ENCODE peak calls at places on chromosomes 3 and 15, in nine cellular contexts. Y is EH; P is NCI-H69; O is stimulated activated CD4-positive, alpha-beta T cell treated with anti-CD3 and anti-CD28 coated beads, Interleukin-2, amount 100 ng/mL, for 48 hours; F is glutamatergic neuron; U is CD8-positive, alpha-beta memory T cell; Q is H54; K is lower lobe of right lung; V is AG08395. X is an unnamed sample.

GRCh38 chr3:46733026-46733800 is 15.5 kb upstream of the PRSS50 start:
- DNase-seq in Y (peak; percentile 19), Q (no peak), V (peak; percentile 21), K (no peak), O (no peak), F (no peak), P (no peak), U (no peak), X (no peak)

GRCh38 chr3:58161435-58162398 is 49.1 kb downstream of the DNASE1L3 start:
- DNase-seq in F (no peak), Y (peak; percentile 94), P (peak; percentile 45), K (no peak), Q (peak; percentile 82), U (no peak), O (no peak), V (peak; percentile 92), X (peak; percentile 90)

GRCh38 chr3:184778426-184779332 is 33.3 kb upstream of the VPS8 start:
- DNase-seq in Q (no peak), P (peak; percentile 59), O (no peak), U (no peak), F (no peak), Y (no peak), K (no peak), V (no peak), X (peak; percentile 52)

GRCh38 chr3:195763843-195764825 is 43.4 kb downstream of the MUC20 start:
- DNase-seq in P (no peak), V (no peak), Q (no peak), K (peak; percentile 36), U (no peak), O (no peak), Y (no peak), F (no peak), X (no peak)

GRCh38 chr3:29247088-29247745 is 33.7 kb upstream of the RBMS3 start:
- DNase-seq in Q (no peak), V (no peak), F (no peak), U (no peak), O (no peak), K (no peak), P (no peak), Y (no peak), X (no peak)

GRCh38 chr15:62600376-62600775 is 435.3 kb upstream of the C2CD4B start:
- DNase-seq in O (no peak), U (no peak), Y (peak; percentile 56), V (no peak), P (no peak), F (no peak), K (no peak), Q (no peak), X (no peak)

GRCh38 chr3:135240426-135240825 is 445.4 kb downstream of the EPHB1 start:
- DNase-seq in Y (no peak), K (no peak), P (no peak), U (no peak), V (no peak), Q (no peak), O (no peak), F (no peak), X (no peak)

GRCh38 chr15:68154923-68155559 is 50.1 kb downstream of the CALML4 start:
- DNase-seq in O (no peak), Y (peak; percentile 65), K (no peak), U (no peak), F (peak; percentile 24), Q (no peak), V (peak; percentile 65), P (peak; percentile 58), X (peak; percentile 16)

X was measured in hepatic stellate cell.